ENCODE peak calls at places on chromosome 17, in nine cellular contexts. B is HCT116; R is CD4-positive, alpha-beta T cell; O is left ventricle myocardium inferior; D is heart right ventricle; W is brain microvascular endothelial cell; M is GM10248; Q is fibroblast of lung; T is foreskin keratinocyte. A is an unnamed sample.

GRCh38 chr17:79806863-79807720 is 10.2 kb upstream of the CBX8 start:
- DNase-seq in B (no peak), R (no peak), O (no peak), D (no peak), W (no peak), M (no peak), Q (no peak), T (no peak), A (no peak)

GRCh38 chr17:50763716-50764450 is 3.4 kb downstream of the ANKRD40CL start:
- DNase-seq in B (no peak), R (no peak), O (no peak), D (no peak), W (no peak), M (no peak), Q (no peak), T (no peak), A (peak; percentile 21)

GRCh38 chr17:60141111-60142018 is 8.4 kb upstream of the CA4 start:
- DNase-seq in B (no peak), R (no peak), O (no peak), D (no peak), W (peak; percentile 24), M (no peak), Q (peak; percentile 38), T (peak; percentile 14), A (no peak)

GRCh38 chr17:19876524-19877161 is 8.9 kb upstream of the ULK2 start:
- DNase-seq in B (no peak), R (peak; percentile 51), O (peak; percentile 64), D (peak; percentile 34), W (no peak), M (no peak), Q (no peak), T (no peak), A (no peak)

GRCh38 chr17:48639136-48639535 is 13.0 kb upstream of the HOXB9 start:
- DNase-seq in B (no peak), R (no peak), O (no peak), D (no peak), W (no peak), M (no peak), Q (no peak), T (no peak), A (no peak)

GRCh38 chr17:37292429-37293139 is 83.2 kb upstream of the C17orf78 start:
- DNase-seq in B (no peak), R (no peak), O (no peak), D (no peak), W (no peak), M (no peak), Q (no peak), T (no peak), A (no peak)

GRCh38 chr17:7263071-7263800 is 958 bp upstream of the CLDN7 start:
- DNase-seq in B (peak; percentile 79), R (no peak), O (no peak), D (no peak), W (no peak), M (peak; percentile 38), Q (no peak), T (no peak), A (no peak)

GRCh38 chr17:78375401-78376079 is 2.9 kb upstream of the PGS1 start:
- DNase-seq in B (no peak), R (no peak), O (no peak), D (no peak), W (peak; percentile 86), M (no peak), Q (peak; percentile 97), T (peak; percentile 59), A (no peak)

GRCh38 chr17:49681336-49681735 is 3.4 kb upstream of the SPOP start:
- DNase-seq in B (no peak), R (no peak), O (no peak), D (no peak), W (no peak), M (no peak), Q (no peak), T (no peak), A (no peak)

GRCh38 chr17:72950236-72950931 is 142.1 kb downstream of the SLC39A11 start:
- DNase-seq in B (no peak), R (no peak), O (no peak), D (no peak), W (no peak), M (no peak), Q (no peak), T (no peak), A (no peak)

GRCh38 chr17:41010421-41010820 is 1.5 kb upstream of the KRTAP3-1 start:
- DNase-seq in B (no peak), R (no peak), O (no peak), D (no peak), W (no peak), M (no peak), Q (no peak), T (no peak), A (no peak)

GRCh38 chr17:82518826-82519810 is at the start of gene FOXK2:
- DNase-seq in B (peak; percentile 92), R (peak; percentile 94), O (peak; percentile 93), D (peak; percentile 91), W (peak; percentile 90), M (peak; percentile 100), Q (peak; percentile 96), T (peak; percentile 67), A (peak; percentile 98)

GRCh38 chr17:63722403-63722802 is 19.2 kb downstream of the STRADA start:
- DNase-seq in B (no peak), R (no peak), O (no peak), D (no peak), W (no peak), M (no peak), Q (no peak), T (no peak), A (no peak)

GRCh38 chr17:61189968-61190367 is 209.7 kb upstream of the TBX2 start:
- DNase-seq in B (no peak), R (no peak), O (no peak), D (no peak), W (no peak), M (no peak), Q (no peak), T (no peak), A (no peak)
- TF ChIP-seq CTCF in B (no peak), R (no peak), O (no peak), D (no peak), W (no peak), M (no peak), Q (no peak), T (no peak), A (no peak)

GRCh38 chr17:69639096-69639495 is 224.6 kb downstream of the MAP2K6 start:
- DNase-seq in B (no peak), R (no peak), O (no peak), D (no peak), W (no peak), M (no peak), Q (no peak), T (no peak), A (no peak)
- TF ChIP-seq CTCF in B (no peak), R (no peak), O (no peak), D (no peak), W (no peak), M (no peak), Q (no peak), T (no peak), A (no peak)

DNA sequence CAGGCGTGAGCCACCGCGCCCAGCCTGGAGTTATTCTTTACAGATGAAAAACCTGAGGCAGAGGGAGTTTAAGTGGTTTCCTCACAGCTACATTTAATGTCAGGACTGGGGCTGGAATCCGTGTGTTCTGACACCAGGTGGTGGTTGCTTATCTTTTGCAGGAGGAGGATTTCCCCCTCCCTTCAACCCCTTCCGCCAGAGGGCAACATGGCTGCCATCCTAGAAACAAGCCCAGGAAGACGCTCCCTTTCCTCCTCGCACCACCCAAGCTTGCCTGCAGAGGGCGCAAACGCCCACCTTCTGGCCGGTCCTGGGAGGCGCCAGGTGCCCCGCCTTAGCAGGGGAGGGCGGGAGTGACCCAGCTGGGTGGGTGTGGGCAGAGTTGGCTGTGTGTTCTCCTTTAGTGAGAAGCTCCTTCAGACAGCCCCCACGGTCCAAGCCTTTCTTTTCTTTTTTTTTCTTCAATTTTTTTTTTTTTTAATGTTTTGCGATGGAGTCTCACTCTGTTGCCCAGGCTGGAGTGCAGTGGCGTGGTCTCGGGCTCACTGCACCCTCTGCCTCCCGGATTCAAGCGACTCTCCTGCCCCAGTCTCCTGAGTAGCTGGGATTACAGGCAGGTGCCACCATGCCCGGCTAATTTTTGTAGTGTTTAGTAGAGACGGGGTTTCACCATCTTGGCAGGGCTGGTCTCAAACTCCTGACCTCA is 9.9 kb upstream of the RAP1GAP2 start:
- DNase-seq in B (peak; percentile 84), R (peak; percentile 86), O (peak; percentile 81), D (peak; percentile 70), W (peak; percentile 76), M (peak; percentile 91), Q (peak; percentile 71), T (peak; percentile 43), A (peak; percentile 95)
- TF ChIP-seq CTCF in B (peak; percentile 92), R (peak; percentile 88), O (peak; percentile 72), D (peak; percentile 60), W (peak; percentile 96), M (peak; percentile 70), Q (peak; percentile 62), T (peak; percentile 98), A (peak; percentile 82)

DNA sequence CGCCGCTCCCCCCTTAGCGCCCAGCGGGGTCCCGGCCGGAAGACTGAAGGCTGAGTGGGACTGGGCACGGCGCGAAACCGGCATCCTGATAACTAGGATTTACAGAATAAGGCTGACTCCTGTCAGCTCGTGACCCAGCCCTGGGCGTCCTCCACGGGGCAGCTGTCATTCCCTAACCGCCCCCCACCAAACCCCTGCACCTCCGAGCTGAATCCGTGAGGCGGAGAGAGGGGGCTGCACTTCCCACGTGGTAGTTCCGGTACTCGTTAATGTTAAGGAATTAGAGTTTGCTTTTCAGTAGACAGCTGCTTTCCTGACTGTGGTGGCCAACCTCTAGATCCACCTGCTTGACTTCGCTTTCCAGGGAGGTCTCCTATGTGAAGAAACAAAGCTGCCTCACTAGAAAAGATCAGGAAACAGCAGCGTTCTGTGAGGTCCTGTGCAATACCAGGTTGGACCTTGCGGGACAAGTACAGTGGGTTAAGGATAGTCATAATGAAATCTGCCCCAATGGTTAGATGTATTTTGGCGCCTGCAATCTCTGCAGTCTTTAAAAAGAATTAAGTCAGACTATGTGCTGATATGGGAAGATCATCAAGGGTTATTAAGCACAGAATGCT is 1.0 kb upstream of the WBP2 start:
- DNase-seq in B (no peak), R (no peak), O (no peak), D (no peak), W (no peak), M (no peak), Q (no peak), T (no peak), A (no peak)
- TF ChIP-seq CTCF in B (peak; percentile 5), R (no peak), O (no peak), D (no peak), W (peak; percentile 38), M (no peak), Q (no peak), T (no peak), A (no peak)

DNA sequence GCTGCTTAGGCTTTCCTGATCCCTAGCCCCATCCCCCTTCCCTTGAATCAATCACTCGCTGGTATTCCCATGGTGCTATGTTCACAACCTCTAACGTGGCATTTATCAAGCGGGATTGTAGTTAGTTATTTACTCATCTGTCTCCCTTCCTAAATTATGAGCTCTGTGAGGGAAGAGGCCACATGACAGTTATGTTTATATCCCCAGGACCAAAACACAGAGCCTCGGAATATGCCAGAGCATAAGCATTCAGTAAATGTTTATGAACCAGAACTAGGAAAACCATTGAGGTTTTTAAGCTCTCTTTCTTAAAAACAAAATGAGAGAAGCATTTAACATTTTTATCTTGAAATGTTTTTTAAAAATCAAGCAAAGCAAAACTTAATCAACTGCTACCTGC is 55.7 kb downstream of the STX8 start:
- DNase-seq in B (no peak), R (no peak), O (no peak), D (no peak), W (no peak), M (no peak), Q (no peak), T (no peak), A (no peak)
- TF ChIP-seq CTCF in B (no peak), R (no peak), O (no peak), D (no peak), W (no peak), M (no peak), Q (no peak), T (no peak), A (no peak)

A was measured in osteocyte.